ENCODE peak calls at places on chromosomes 12 and 14, in four cellular contexts. T is EH, R is M059J, Q is iPS-NIHi11. N is an unnamed sample.

GRCh38 chr12:51217133-51217967 is 512 bp downstream of the POU6F1 start:
- DNase-seq in R (peak), T (peak), Q (peak), N (peak)

GRCh38 chr12:109651596-109651995 is 62.0 kb upstream of the FAM222A start:
- DNase-seq in T (no peak), Q (no peak), R (no peak), N (no peak)

GRCh38 chr14:68749487-68750475 is 43.1 kb downstream of the ZFP36L1 start:
- DNase-seq in R (no peak), Q (no peak), T (no peak), N (peak)

GRCh38 chr12:30010071-30011052 is 226.6 kb upstream of the TMTC1 start:
- DNase-seq in R (peak), Q (no peak), T (no peak), N (peak)

GRCh38 chr12:47035459-47035858 is 44.0 kb upstream of the PCED1B start:
- DNase-seq in Q (no peak), R (no peak), T (peak), N (no peak)

GRCh38 chr12:13976028-13976584 is 5.3 kb downstream of the GRIN2B start:
- DNase-seq in R (no peak), Q (no peak), T (no peak), N (no peak)

GRCh38 chr14:70027785-70028428 is 148.7 kb downstream of the SMOC1 start:
- DNase-seq in R (peak), T (peak), Q (peak), N (peak)

GRCh38 chr14:93984070-93984469 is 7.7 kb upstream of the ASB2 start:
- DNase-seq in R (peak), T (peak), Q (peak), N (no peak)

GRCh38 chr14:21924479-21924878 is 250.9 kb upstream of the OR4E1 start:
- DNase-seq in T (no peak), Q (no peak), R (no peak), N (no peak)

GRCh38 chr14:35034440-35034833 is 11.6 kb upstream of the FAM177A1 start:
- DNase-seq in Q (no peak), T (no peak), R (no peak), N (no peak)

GRCh38 chr12:50087159-50087558 is 2.0 kb downstream of the SMARCD1 start:
- DNase-seq in Q (no peak), T (no peak), R (no peak), N (no peak)

GRCh38 chr12:8549381-8549780 is 8.7 kb upstream of the CLEC4E start:
- DNase-seq in R (no peak), T (no peak), Q (peak), N (no peak)

GRCh38 chr12:14931791-14932560 is 6.4 kb downstream of the ERP27 start:
- DNase-seq in Q (no peak), R (no peak), T (peak), N (no peak)

GRCh38 chr12:89060133-89060532 is 292.2 kb downstream of the DUSP6 start:
- DNase-seq in Q (no peak), T (peak), R (no peak), N (no peak)

GRCh38 chr12:47903927-47904646 is 707 bp downstream of the VDR start:
- DNase-seq in T (peak), R (peak), Q (no peak), N (no peak)